ENCODE peak calls at places on chromosomes 11 and 22, in ten cellular contexts. One of them, this sample, is unnamed.

GRCh38 chr11:100731471-100731870 is 44.4 kb downstream of the ARHGAP42 start:
- DNase-seq in H1: no peak
- DNase-seq in fibroblast of mammary gland: no peak
- DNase-seq in fibroblast of pulmonary artery: no peak
- DNase-seq in lower lobe of right lung: no peak
- DNase-seq in cardiac muscle cell: no peak
- DNase-seq in tibial nerve: no peak
- DNase-seq in bronchial epithelial cell: no peak
- DNase-seq in AG04449: no peak
- DNase-seq in upper lobe of right lung: no peak
- DNase-seq in this sample: no peak

GRCh38 chr11:47946682-47947575 is 33.4 kb upstream of the PTPRJ start:
- DNase-seq in AG04449: peak
- DNase-seq in lower lobe of right lung: peak
- DNase-seq in bronchial epithelial cell: peak
- DNase-seq in upper lobe of right lung: peak
- DNase-seq in cardiac muscle cell: peak
- DNase-seq in fibroblast of pulmonary artery: peak
- DNase-seq in tibial nerve: peak
- DNase-seq in fibroblast of mammary gland: peak
- DNase-seq in H1: no peak
- DNase-seq in this sample: peak

GRCh38 chr11:2709429-2709828 is 9.6 kb upstream of the KCNQ1OT1 start:
- DNase-seq in lower lobe of right lung: no peak
- DNase-seq in fibroblast of pulmonary artery: peak
- DNase-seq in AG04449: no peak
- DNase-seq in upper lobe of right lung: no peak
- DNase-seq in fibroblast of mammary gland: peak
- DNase-seq in cardiac muscle cell: peak
- DNase-seq in tibial nerve: peak
- DNase-seq in H1: no peak
- DNase-seq in bronchial epithelial cell: no peak
- DNase-seq in this sample: no peak

GRCh38 chr11:2101171-2101675 is 38.0 kb downstream of the IGF2 start:
- DNase-seq in fibroblast of pulmonary artery: no peak
- DNase-seq in lower lobe of right lung: peak
- DNase-seq in bronchial epithelial cell: no peak
- DNase-seq in fibroblast of mammary gland: no peak
- DNase-seq in AG04449: no peak
- DNase-seq in tibial nerve: no peak
- DNase-seq in cardiac muscle cell: no peak
- DNase-seq in H1: no peak
- DNase-seq in upper lobe of right lung: peak
- DNase-seq in this sample: no peak

GRCh38 chr11:18492888-18493287 is 33.9 kb downstream of the TSG101 start:
- DNase-seq in upper lobe of right lung: no peak
- DNase-seq in H1: no peak
- DNase-seq in tibial nerve: no peak
- DNase-seq in fibroblast of mammary gland: peak
- DNase-seq in lower lobe of right lung: no peak
- DNase-seq in bronchial epithelial cell: peak
- DNase-seq in AG04449: no peak
- DNase-seq in fibroblast of pulmonary artery: peak
- DNase-seq in cardiac muscle cell: peak
- DNase-seq in this sample: no peak

GRCh38 chr11:330307-330693 is 9.6 kb upstream of the IFITM3 start:
- DNase-seq in fibroblast of mammary gland: no peak
- DNase-seq in bronchial epithelial cell: no peak
- DNase-seq in tibial nerve: no peak
- DNase-seq in fibroblast of pulmonary artery: no peak
- DNase-seq in AG04449: no peak
- DNase-seq in cardiac muscle cell: no peak
- DNase-seq in upper lobe of right lung: peak
- DNase-seq in H1: no peak
- DNase-seq in lower lobe of right lung: no peak
- DNase-seq in this sample: no peak

GRCh38 chr11:3215346-3216026 is 3.1 kb downstream of the MRGPRG start:
- DNase-seq in AG04449: no peak
- DNase-seq in upper lobe of right lung: no peak
- DNase-seq in fibroblast of pulmonary artery: no peak
- DNase-seq in tibial nerve: no peak
- DNase-seq in fibroblast of mammary gland: no peak
- DNase-seq in H1: no peak
- DNase-seq in lower lobe of right lung: no peak
- DNase-seq in cardiac muscle cell: no peak
- DNase-seq in bronchial epithelial cell: no peak
- DNase-seq in this sample: no peak

GRCh38 chr11:45936655-45937054 is 14.2 kb downstream of the LARGE2 start:
- DNase-seq in fibroblast of pulmonary artery: no peak
- DNase-seq in lower lobe of right lung: no peak
- DNase-seq in bronchial epithelial cell: no peak
- DNase-seq in H1: no peak
- DNase-seq in tibial nerve: no peak
- DNase-seq in AG04449: no peak
- DNase-seq in fibroblast of mammary gland: no peak
- DNase-seq in upper lobe of right lung: no peak
- DNase-seq in cardiac muscle cell: no peak
- DNase-seq in this sample: no peak

GRCh38 chr11:116230453-116230852 is 542.3 kb downstream of the BUD13 start:
- DNase-seq in H1: no peak
- DNase-seq in tibial nerve: no peak
- DNase-seq in fibroblast of mammary gland: no peak
- DNase-seq in cardiac muscle cell: no peak
- DNase-seq in lower lobe of right lung: no peak
- DNase-seq in upper lobe of right lung: no peak
- DNase-seq in fibroblast of pulmonary artery: no peak
- DNase-seq in AG04449: no peak
- DNase-seq in bronchial epithelial cell: no peak
- DNase-seq in this sample: no peak

GRCh38 chr11:5596611-5597201 is at the start of gene TRIM6:
- DNase-seq in upper lobe of right lung: peak
- DNase-seq in lower lobe of right lung: peak
- DNase-seq in fibroblast of pulmonary artery: peak
- DNase-seq in H1: peak
- DNase-seq in fibroblast of mammary gland: peak
- DNase-seq in AG04449: no peak
- DNase-seq in bronchial epithelial cell: peak
- DNase-seq in cardiac muscle cell: peak
- DNase-seq in tibial nerve: peak
- DNase-seq in this sample: peak

DNA sequence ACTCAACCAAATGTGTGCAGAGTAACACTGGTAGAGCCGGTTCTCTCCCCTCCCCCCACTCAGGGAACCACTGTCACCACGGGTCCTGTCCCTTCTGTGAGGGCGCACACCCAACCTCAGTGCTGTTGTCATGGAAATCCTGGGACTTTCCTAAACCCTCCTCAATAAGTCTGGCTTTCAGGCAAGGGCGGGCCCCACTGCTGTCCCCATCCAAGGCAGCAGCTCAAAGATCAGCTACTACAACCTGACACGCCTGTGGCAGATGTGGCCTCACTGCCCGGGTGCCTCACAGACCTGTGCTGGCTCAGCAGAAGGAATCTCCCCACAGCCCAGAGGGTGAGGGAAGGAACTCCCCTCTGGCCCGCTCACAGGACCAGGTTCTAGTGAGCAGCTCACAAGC is 2.2 kb downstream of the PRODH start:
- DNase-seq in H1: no peak
- DNase-seq in fibroblast of pulmonary artery: no peak
- DNase-seq in lower lobe of right lung: no peak
- DNase-seq in cardiac muscle cell: no peak
- DNase-seq in tibial nerve: no peak
- DNase-seq in bronchial epithelial cell: no peak
- DNase-seq in AG04449: no peak
- DNase-seq in upper lobe of right lung: no peak
- DNase-seq in fibroblast of mammary gland: no peak
- DNase-seq in this sample: no peak
- TF ChIP-seq CTCF in H1: no peak
- TF ChIP-seq CTCF in fibroblast of pulmonary artery: no peak
- TF ChIP-seq CTCF in lower lobe of right lung: no peak
- TF ChIP-seq CTCF in cardiac muscle cell: no peak
- TF ChIP-seq CTCF in tibial nerve: no peak
- TF ChIP-seq CTCF in bronchial epithelial cell: no peak
- TF ChIP-seq CTCF in AG04449: no peak
- TF ChIP-seq CTCF in upper lobe of right lung: no peak
- TF ChIP-seq CTCF in fibroblast of mammary gland: no peak
- TF ChIP-seq CTCF in this sample: no peak

GRCh38 chr11:128585498-128586238 is 1.7 kb downstream of the ETS1 start:
- DNase-seq in fibroblast of pulmonary artery: no peak
- DNase-seq in AG04449: no peak
- DNase-seq in H1: no peak
- DNase-seq in bronchial epithelial cell: peak
- DNase-seq in upper lobe of right lung: no peak
- DNase-seq in lower lobe of right lung: no peak
- DNase-seq in cardiac muscle cell: no peak
- DNase-seq in fibroblast of mammary gland: no peak
- DNase-seq in tibial nerve: no peak
- DNase-seq in this sample: no peak
- H3K4me3 ChIP-seq in fibroblast of pulmonary artery: no peak
- H3K4me3 ChIP-seq in AG04449: no peak
- H3K4me3 ChIP-seq in H1: peak
- H3K4me3 ChIP-seq in bronchial epithelial cell: no peak
- H3K4me3 ChIP-seq in upper lobe of right lung: peak
- H3K4me3 ChIP-seq in lower lobe of right lung: peak
- H3K4me3 ChIP-seq in cardiac muscle cell: no peak
- H3K4me3 ChIP-seq in fibroblast of mammary gland: no peak
- H3K4me3 ChIP-seq in tibial nerve: no peak
- H3K4me3 ChIP-seq in this sample: no peak

DNA sequence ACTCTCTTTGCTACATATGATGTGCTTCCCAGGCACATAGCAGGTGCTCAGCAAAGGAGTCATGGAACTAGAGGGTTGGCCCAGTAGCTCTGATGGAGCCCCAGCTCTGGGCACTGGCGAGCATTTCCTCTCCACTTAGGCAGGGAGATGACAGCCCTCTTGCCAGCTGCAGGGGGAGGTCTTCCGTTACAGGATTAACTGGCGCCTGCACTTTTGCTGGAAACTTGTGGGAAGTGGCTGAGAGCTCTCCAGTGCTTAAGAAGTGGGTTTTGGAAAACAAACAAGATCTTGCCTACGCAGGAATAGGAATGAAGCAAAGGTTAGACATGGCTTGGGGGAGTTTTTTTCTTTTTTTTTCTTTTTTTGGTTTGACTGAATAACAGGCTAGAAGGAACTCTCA is 75.5 kb downstream of the MICAL2 start:
- DNase-seq in cardiac muscle cell: peak
- DNase-seq in H1: no peak
- DNase-seq in fibroblast of mammary gland: peak
- DNase-seq in tibial nerve: no peak
- DNase-seq in upper lobe of right lung: peak
- DNase-seq in bronchial epithelial cell: no peak
- DNase-seq in fibroblast of pulmonary artery: peak
- DNase-seq in lower lobe of right lung: peak
- DNase-seq in AG04449: no peak
- DNase-seq in this sample: no peak
- TF ChIP-seq CTCF in cardiac muscle cell: no peak
- TF ChIP-seq CTCF in H1: no peak
- TF ChIP-seq CTCF in fibroblast of mammary gland: peak
- TF ChIP-seq CTCF in tibial nerve: no peak
- TF ChIP-seq CTCF in upper lobe of right lung: no peak
- TF ChIP-seq CTCF in bronchial epithelial cell: no peak
- TF ChIP-seq CTCF in fibroblast of pulmonary artery: no peak
- TF ChIP-seq CTCF in lower lobe of right lung: peak
- TF ChIP-seq CTCF in AG04449: no peak
- TF ChIP-seq CTCF in this sample: no peak

DNA sequence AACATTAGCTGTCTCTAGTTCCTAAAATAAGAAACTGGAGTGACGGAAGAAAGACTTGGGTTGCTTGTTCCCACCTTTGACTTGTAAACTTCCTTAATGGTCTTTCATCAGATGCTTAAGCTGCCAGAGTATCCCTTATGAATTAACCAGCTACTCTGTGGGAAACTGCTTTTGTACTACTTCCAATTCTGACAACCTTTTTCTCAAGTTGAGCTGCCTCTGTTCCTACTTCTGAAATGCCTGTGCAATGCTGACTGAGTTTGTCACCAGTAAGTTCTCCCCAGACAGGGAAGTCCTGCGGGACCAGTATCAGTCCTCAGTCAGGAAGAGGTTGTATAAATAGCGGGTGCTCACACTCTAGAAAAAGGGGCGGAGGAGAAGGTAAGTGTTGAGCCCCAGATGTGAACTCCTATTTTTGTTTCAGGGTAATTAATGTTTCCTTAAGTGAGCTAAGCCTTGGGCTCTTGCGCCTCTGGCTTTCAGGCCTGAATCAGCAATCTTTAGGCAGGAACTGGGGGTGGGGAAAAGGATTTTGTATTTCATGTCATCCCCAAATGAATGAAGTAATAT is 67.2 kb downstream of the CECR2 start:
- DNase-seq in fibroblast of pulmonary artery: peak
- DNase-seq in fibroblast of mammary gland: peak
- DNase-seq in bronchial epithelial cell: no peak
- DNase-seq in upper lobe of right lung: no peak
- DNase-seq in lower lobe of right lung: no peak
- DNase-seq in tibial nerve: no peak
- DNase-seq in H1: no peak
- DNase-seq in cardiac muscle cell: peak
- DNase-seq in AG04449: no peak
- DNase-seq in this sample: no peak
- H3K4me3 ChIP-seq in fibroblast of pulmonary artery: no peak
- H3K4me3 ChIP-seq in fibroblast of mammary gland: no peak
- H3K4me3 ChIP-seq in bronchial epithelial cell: no peak
- H3K4me3 ChIP-seq in upper lobe of right lung: no peak
- H3K4me3 ChIP-seq in lower lobe of right lung: no peak
- H3K4me3 ChIP-seq in tibial nerve: no peak
- H3K4me3 ChIP-seq in H1: no peak
- H3K4me3 ChIP-seq in cardiac muscle cell: no peak
- H3K4me3 ChIP-seq in AG04449: no peak
- H3K4me3 ChIP-seq in this sample: no peak

GRCh38 chr22:21450320-21450831 is 16.8 kb upstream of the TMEM191C start:
- DNase-seq in bronchial epithelial cell: no peak
- DNase-seq in lower lobe of right lung: peak
- DNase-seq in upper lobe of right lung: peak
- DNase-seq in H1: peak
- DNase-seq in AG04449: no peak
- DNase-seq in cardiac muscle cell: no peak
- DNase-seq in tibial nerve: no peak
- DNase-seq in fibroblast of mammary gland: no peak
- DNase-seq in fibroblast of pulmonary artery: no peak
- DNase-seq in this sample: no peak
- TF ChIP-seq CTCF in bronchial epithelial cell: no peak
- TF ChIP-seq CTCF in lower lobe of right lung: no peak
- TF ChIP-seq CTCF in upper lobe of right lung: no peak
- TF ChIP-seq CTCF in H1: peak
- TF ChIP-seq CTCF in AG04449: no peak
- TF ChIP-seq CTCF in cardiac muscle cell: no peak
- TF ChIP-seq CTCF in tibial nerve: no peak
- TF ChIP-seq CTCF in fibroblast of mammary gland: no peak
- TF ChIP-seq CTCF in fibroblast of pulmonary artery: no peak
- TF ChIP-seq CTCF in this sample: no peak

GRCh38 chr11:67351275-67352005 is 1.9 kb downstream of the POLD4 start:
- DNase-seq in H1: peak
- DNase-seq in AG04449: no peak
- DNase-seq in lower lobe of right lung: peak
- DNase-seq in bronchial epithelial cell: peak
- DNase-seq in cardiac muscle cell: peak
- DNase-seq in tibial nerve: no peak
- DNase-seq in fibroblast of mammary gland: peak
- DNase-seq in fibroblast of pulmonary artery: peak
- DNase-seq in upper lobe of right lung: peak
- DNase-seq in this sample: peak
- H3K4me3 ChIP-seq in H1: no peak
- H3K4me3 ChIP-seq in AG04449: peak
- H3K4me3 ChIP-seq in lower lobe of right lung: no peak
- H3K4me3 ChIP-seq in bronchial epithelial cell: no peak
- H3K4me3 ChIP-seq in cardiac muscle cell: no peak
- H3K4me3 ChIP-seq in tibial nerve: no peak
- H3K4me3 ChIP-seq in fibroblast of mammary gland: no peak
- H3K4me3 ChIP-seq in fibroblast of pulmonary artery: peak
- H3K4me3 ChIP-seq in upper lobe of right lung: peak
- H3K4me3 ChIP-seq in this sample: peak